ENCODE peak calls at places on chromosomes 3 and 15, in nine cellular contexts. K is cardiac muscle cell, M is stomach, T is astrocyte, V is choroid plexus epithelial cell, I is HL-60, W is transverse colon, Q is right cardiac atrium, G is tibial artery. D is an unnamed sample.

GRCh38 chr15:57911247-57911646 is 154.3 kb downstream of the ALDH1A2 start:
- DNase-seq in G (no peak), I (no peak), Q (peak; percentile 58), M (no peak), T (no peak), V (peak; percentile 20), K (peak; percentile 75), W (no peak), D (no peak)

GRCh38 chr15:67070150-67070549 is 4.7 kb downstream of the SMAD3 start:
- DNase-seq in T (no peak), K (no peak), M (no peak), Q (no peak), W (no peak), V (no peak), I (no peak), G (no peak), D (no peak)

GRCh38 chr3:17356581-17356980 is 385.9 kb downstream of the TBC1D5 start:
- DNase-seq in Q (no peak), K (no peak), W (no peak), I (no peak), G (no peak), T (no peak), M (no peak), V (no peak), D (no peak)

GRCh38 chr3:123278446-123278845 is 76.7 kb downstream of the SEC22A start:
- DNase-seq in W (no peak), V (no peak), G (peak; percentile 24), Q (no peak), I (no peak), K (no peak), T (no peak), M (no peak), D (no peak)

GRCh38 chr15:101431301-101431700 is 58.2 kb downstream of the PCSK6 start:
- DNase-seq in K (no peak), I (no peak), Q (no peak), V (no peak), T (no peak), M (peak; percentile 11), W (no peak), G (no peak), D (no peak)

GRCh38 chr3:187533797-187534196 is 136.4 kb downstream of the SST start:
- DNase-seq in G (no peak), W (no peak), I (no peak), K (no peak), M (no peak), V (no peak), T (no peak), Q (no peak), D (no peak)

GRCh38 chr3:49607796-49608195 is 53.5 kb downstream of the BSN start:
- DNase-seq in Q (no peak), T (no peak), K (no peak), I (no peak), V (no peak), W (no peak), M (peak; percentile 16), G (peak; percentile 40), D (no peak)

GRCh38 chr3:170062769-170063168 is 25.0 kb downstream of the GPR160 start:
- DNase-seq in W (no peak), Q (no peak), G (no peak), K (no peak), T (no peak), M (no peak), V (no peak), I (no peak), D (no peak)

GRCh38 chr15:40545457-40545856 is 19.4 kb downstream of the CCDC32 start:
- DNase-seq in K (no peak), V (no peak), T (no peak), I (no peak), M (no peak), Q (no peak), W (no peak), G (no peak), D (no peak)

GRCh38 chr3:190169877-190170276 is 49.2 kb upstream of the P3H2 start:
- DNase-seq in M (no peak), T (no peak), V (no peak), G (no peak), W (no peak), Q (no peak), K (no peak), I (no peak), D (no peak)
- H3K4me3 ChIP-seq in M (no peak overlapping the region), T (no peak overlapping the region), V (no peak overlapping the region), G (no peak overlapping the region), W (no peak overlapping the region), Q (peak overlapping the region; percentile 9), K (no peak overlapping the region), I (no peak overlapping the region), D (no peak overlapping the region)

DNA sequence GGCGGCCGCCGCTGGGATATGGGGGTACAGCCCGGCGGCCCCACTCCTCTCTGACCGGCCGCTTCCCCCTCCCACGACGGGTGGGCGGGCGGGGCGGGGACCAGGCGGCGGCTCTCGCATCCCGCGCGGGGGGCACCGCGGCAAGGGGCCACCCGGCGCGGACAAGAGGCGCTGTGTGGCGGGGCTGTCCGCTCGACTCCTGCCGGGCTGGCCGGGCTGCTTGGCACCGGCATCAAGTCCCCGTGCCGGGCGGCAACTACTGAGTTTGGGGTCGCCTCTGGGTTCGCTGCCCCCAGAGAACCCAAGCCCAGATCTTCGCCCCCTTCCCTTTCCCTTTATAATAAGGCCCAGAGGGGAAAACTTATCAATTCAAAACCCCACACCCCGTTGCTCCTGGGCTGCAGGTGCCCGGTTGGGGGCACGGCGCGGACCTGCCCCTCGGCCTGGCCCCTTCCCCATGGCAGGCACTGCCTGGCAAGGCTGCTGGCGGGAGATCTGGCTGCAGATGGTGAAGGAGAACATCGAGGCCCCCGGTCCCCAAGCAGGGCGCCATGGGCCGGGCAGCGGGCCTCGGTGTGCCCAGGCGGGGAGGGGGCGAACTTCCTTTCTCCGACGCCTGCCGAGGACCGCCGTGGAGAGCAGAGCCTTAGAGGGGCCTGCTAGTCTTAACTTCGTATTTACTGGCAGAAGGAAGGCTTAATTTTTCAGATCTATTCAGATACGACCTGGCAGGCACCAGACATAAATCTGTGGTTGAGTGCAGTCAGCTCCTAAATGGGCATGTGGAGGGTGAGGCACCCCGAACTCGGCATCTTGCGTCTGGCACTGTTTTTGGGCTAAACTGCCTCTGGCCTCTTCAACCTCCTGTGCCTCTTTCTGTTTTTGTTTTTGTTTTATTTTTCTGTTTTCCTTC is 913 bp downstream of the APBA2 start:
- DNase-seq in W (no peak), I (no peak), Q (no peak), K (no peak), M (no peak), V (no peak), T (no peak), G (no peak), D (no peak)
- H3K4me3 ChIP-seq in W (no peak overlapping the region), I (no peak overlapping the region), Q (peak overlapping the region; percentile 78), K (peak overlapping the region; percentile 85), M (peak overlapping the region; percentile 49), V (peak overlapping the region; percentile 64), T (peak overlapping the region; percentile 60), G (peak overlapping the region; percentile 40), D (no peak overlapping the region)

GRCh38 chr3:36944012-36944640 is 728 bp downstream of the TRANK1 start:
- DNase-seq in K (peak; percentile 75), W (peak; percentile 57), Q (peak; percentile 76), T (peak; percentile 52), I (peak; percentile 45), V (peak; percentile 60), M (peak; percentile 57), G (peak; percentile 76), D (peak; percentile 62)

GRCh38 chr3:36942632-36943248 is 2.1 kb downstream of the TRANK1 start:
- DNase-seq in K (no peak), I (no peak), G (no peak), W (no peak), M (no peak), Q (no peak), V (no peak), T (no peak), D (no peak)

GRCh38 chr3:36943601-36944000 is 1.3 kb downstream of the TRANK1 start:
- DNase-seq in I (no peak), Q (no peak), G (no peak), W (no peak), V (no peak), T (no peak), K (no peak), M (no peak), D (no peak)

GRCh38 chr3:36944641-36945270 is at the start of gene TRANK1:
- DNase-seq in Q (peak; percentile 72), K (peak; percentile 79), T (no peak), V (peak; percentile 63), W (peak; percentile 71), I (peak; percentile 61), G (peak; percentile 83), M (peak; percentile 56), D (peak; percentile 82)

DNA sequence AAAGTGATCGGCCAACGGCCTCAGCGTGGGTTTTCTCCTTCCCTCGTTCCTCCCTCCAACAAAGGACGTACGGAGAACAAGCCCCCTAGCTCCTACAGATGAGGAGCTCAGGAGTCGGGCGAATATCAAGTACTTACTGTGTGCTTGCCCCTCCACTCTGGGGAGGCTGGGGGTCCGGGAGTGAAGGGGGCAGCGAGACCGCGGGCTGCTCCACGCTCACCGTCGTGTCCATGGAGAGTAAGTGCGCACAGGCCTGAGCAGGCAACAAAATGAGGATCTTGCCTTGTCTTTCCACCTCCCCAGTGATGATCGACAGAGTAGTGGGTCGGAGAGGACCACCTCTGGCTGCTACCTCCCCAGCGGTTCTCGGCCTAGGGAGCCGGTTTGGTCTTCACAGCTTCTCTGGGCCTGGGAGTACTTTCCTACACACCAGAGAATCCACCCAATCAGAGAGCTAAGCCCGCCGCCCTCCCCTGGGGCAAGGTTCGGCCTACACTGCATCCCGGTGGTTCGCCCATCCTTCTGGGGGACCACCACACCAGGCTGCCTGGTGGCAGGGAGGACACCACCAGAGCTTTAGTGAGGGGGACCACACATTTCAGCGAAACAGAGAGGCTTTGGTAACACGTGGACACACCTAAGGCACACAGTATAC is 599 bp upstream of the TRANK1 start:
- DNase-seq in M (no peak), T (no peak), V (no peak), Q (no peak), W (no peak), G (no peak), K (no peak), I (no peak), D (no peak)
- H3K4me3 ChIP-seq in M (peak overlapping the region; percentile 65), T (peak overlapping the region; percentile 71), V (peak overlapping the region; percentile 70), Q (peak overlapping the region; percentile 80), W (no peak overlapping the region), G (peak overlapping the region; percentile 85), K (no peak overlapping the region), I (no peak overlapping the region), D (peak overlapping the region; percentile 70)

GRCh38 chr3:70072754-70073153 is 73.2 kb downstream of the SAMMSON start:
- DNase-seq in V (no peak), I (no peak), M (no peak), Q (no peak), T (no peak), W (no peak), K (no peak), G (no peak), D (no peak)

GRCh38 chr3:70072180-70072579 is 72.6 kb downstream of the SAMMSON start:
- DNase-seq in I (no peak), V (peak; percentile 20), K (no peak), Q (no peak), T (no peak), W (no peak), M (peak; percentile 59), G (peak; percentile 70), D (no peak)

GRCh38 chr3:70069557-70069956 is 70.0 kb downstream of the SAMMSON start:
- DNase-seq in G (no peak), Q (no peak), W (no peak), K (no peak), V (no peak), M (no peak), I (no peak), T (no peak), D (no peak)

GRCh38 chr3:70067860-70068479 is 68.4 kb downstream of the SAMMSON start:
- DNase-seq in K (peak; percentile 58), T (peak; percentile 51), Q (no peak), W (no peak), I (no peak), V (peak; percentile 78), G (no peak), M (no peak), D (no peak)

GRCh38 chr3:70071138-70071537 is 71.6 kb downstream of the SAMMSON start:
- DNase-seq in M (no peak), I (no peak), G (no peak), W (no peak), Q (no peak), K (no peak), T (no peak), V (no peak), D (no peak)
- H3K4me3 ChIP-seq in M (peak overlapping the region; percentile 30), I (no peak overlapping the region), G (no peak overlapping the region), W (no peak overlapping the region), Q (no peak overlapping the region), K (no peak overlapping the region), T (no peak overlapping the region), V (no peak overlapping the region), D (no peak overlapping the region)

D was measured in OCI-LY7.